ENCODE peak calls at places on chromosomes 12 and 14, in eight cellular contexts. One of them, this sample, is unnamed.

GRCh38 chr14:28381656-28382055 is 384.9 kb upstream of the FOXG1 start:
- DNase-seq in stimulated activated CD4-positive, alpha-beta T cell treated with anti-CD3 and anti-CD28 coated beads, Interleukin-1b, Interleukin-23, amount 100 ng/mL, for 1 hour: no peak
- DNase-seq in GM13977: no peak
- DNase-seq in activated T-cell treated with anti-CD3 and anti-CD28 coated beads for 48 hours: no peak
- DNase-seq in T-helper 2 cell treated with Interferon-gamma antibody and Interleukin-4, amounts not matched to agents 5 μg/mL and 100 μg/mL, for 36 hours: no peak
- DNase-seq in activated naive CD8-positive, alpha-beta T cell treated with anti-CD3 and anti-CD28 coated beads for 36 hours: no peak
- DNase-seq in HTR-8/SVneo: no peak
- DNase-seq in H7: no peak
- DNase-seq in this sample: no peak

GRCh38 chr12:125092872-125093680 is 27.8 kb downstream of the AACS start:
- DNase-seq in H7: peak
- DNase-seq in HTR-8/SVneo: no peak
- DNase-seq in GM13977: no peak
- DNase-seq in stimulated activated CD4-positive, alpha-beta T cell treated with anti-CD3 and anti-CD28 coated beads, Interleukin-1b, Interleukin-23, amount 100 ng/mL, for 1 hour: no peak
- DNase-seq in activated T-cell treated with anti-CD3 and anti-CD28 coated beads for 48 hours: no peak
- DNase-seq in activated naive CD8-positive, alpha-beta T cell treated with anti-CD3 and anti-CD28 coated beads for 36 hours: no peak
- DNase-seq in T-helper 2 cell treated with Interferon-gamma antibody and Interleukin-4, amounts not matched to agents 5 μg/mL and 100 μg/mL, for 36 hours: no peak
- DNase-seq in this sample: no peak

GRCh38 chr12:65300679-65301349 is 22.3 kb downstream of the MSRB3 start:
- DNase-seq in activated naive CD8-positive, alpha-beta T cell treated with anti-CD3 and anti-CD28 coated beads for 36 hours: no peak
- DNase-seq in HTR-8/SVneo: no peak
- DNase-seq in stimulated activated CD4-positive, alpha-beta T cell treated with anti-CD3 and anti-CD28 coated beads, Interleukin-1b, Interleukin-23, amount 100 ng/mL, for 1 hour: no peak
- DNase-seq in GM13977: no peak
- DNase-seq in activated T-cell treated with anti-CD3 and anti-CD28 coated beads for 48 hours: no peak
- DNase-seq in T-helper 2 cell treated with Interferon-gamma antibody and Interleukin-4, amounts not matched to agents 5 μg/mL and 100 μg/mL, for 36 hours: no peak
- DNase-seq in H7: no peak
- DNase-seq in this sample: peak

GRCh38 chr12:53652366-53652765 is 23.5 kb downstream of the ATP5MC2 start:
- DNase-seq in activated T-cell treated with anti-CD3 and anti-CD28 coated beads for 48 hours: no peak
- DNase-seq in T-helper 2 cell treated with Interferon-gamma antibody and Interleukin-4, amounts not matched to agents 5 μg/mL and 100 μg/mL, for 36 hours: no peak
- DNase-seq in HTR-8/SVneo: no peak
- DNase-seq in GM13977: no peak
- DNase-seq in activated naive CD8-positive, alpha-beta T cell treated with anti-CD3 and anti-CD28 coated beads for 36 hours: no peak
- DNase-seq in stimulated activated CD4-positive, alpha-beta T cell treated with anti-CD3 and anti-CD28 coated beads, Interleukin-1b, Interleukin-23, amount 100 ng/mL, for 1 hour: no peak
- DNase-seq in H7: no peak
- DNase-seq in this sample: no peak

GRCh38 chr14:92726135-92726932 is 22.1 kb downstream of the LGMN start:
- DNase-seq in GM13977: no peak
- DNase-seq in HTR-8/SVneo: peak
- DNase-seq in T-helper 2 cell treated with Interferon-gamma antibody and Interleukin-4, amounts not matched to agents 5 μg/mL and 100 μg/mL, for 36 hours: no peak
- DNase-seq in stimulated activated CD4-positive, alpha-beta T cell treated with anti-CD3 and anti-CD28 coated beads, Interleukin-1b, Interleukin-23, amount 100 ng/mL, for 1 hour: no peak
- DNase-seq in activated naive CD8-positive, alpha-beta T cell treated with anti-CD3 and anti-CD28 coated beads for 36 hours: no peak
- DNase-seq in activated T-cell treated with anti-CD3 and anti-CD28 coated beads for 48 hours: no peak
- DNase-seq in H7: no peak
- DNase-seq in this sample: peak

GRCh38 chr12:69534389-69534822 is 50.9 kb upstream of the CCT2 start:
- DNase-seq in activated T-cell treated with anti-CD3 and anti-CD28 coated beads for 48 hours: peak
- DNase-seq in activated naive CD8-positive, alpha-beta T cell treated with anti-CD3 and anti-CD28 coated beads for 36 hours: peak
- DNase-seq in HTR-8/SVneo: peak
- DNase-seq in H7: peak
- DNase-seq in GM13977: peak
- DNase-seq in T-helper 2 cell treated with Interferon-gamma antibody and Interleukin-4, amounts not matched to agents 5 μg/mL and 100 μg/mL, for 36 hours: peak
- DNase-seq in stimulated activated CD4-positive, alpha-beta T cell treated with anti-CD3 and anti-CD28 coated beads, Interleukin-1b, Interleukin-23, amount 100 ng/mL, for 1 hour: no peak
- DNase-seq in this sample: peak

GRCh38 chr12:46617167-46617566 is 208.6 kb downstream of the SLC38A4 start:
- DNase-seq in activated T-cell treated with anti-CD3 and anti-CD28 coated beads for 48 hours: no peak
- DNase-seq in HTR-8/SVneo: no peak
- DNase-seq in stimulated activated CD4-positive, alpha-beta T cell treated with anti-CD3 and anti-CD28 coated beads, Interleukin-1b, Interleukin-23, amount 100 ng/mL, for 1 hour: no peak
- DNase-seq in H7: no peak
- DNase-seq in GM13977: no peak
- DNase-seq in T-helper 2 cell treated with Interferon-gamma antibody and Interleukin-4, amounts not matched to agents 5 μg/mL and 100 μg/mL, for 36 hours: no peak
- DNase-seq in activated naive CD8-positive, alpha-beta T cell treated with anti-CD3 and anti-CD28 coated beads for 36 hours: no peak
- DNase-seq in this sample: no peak

GRCh38 chr12:81639196-81639595 is 120.0 kb downstream of the PPFIA2 start:
- DNase-seq in H7: no peak
- DNase-seq in GM13977: no peak
- DNase-seq in T-helper 2 cell treated with Interferon-gamma antibody and Interleukin-4, amounts not matched to agents 5 μg/mL and 100 μg/mL, for 36 hours: no peak
- DNase-seq in stimulated activated CD4-positive, alpha-beta T cell treated with anti-CD3 and anti-CD28 coated beads, Interleukin-1b, Interleukin-23, amount 100 ng/mL, for 1 hour: no peak
- DNase-seq in activated naive CD8-positive, alpha-beta T cell treated with anti-CD3 and anti-CD28 coated beads for 36 hours: no peak
- DNase-seq in activated T-cell treated with anti-CD3 and anti-CD28 coated beads for 48 hours: no peak
- DNase-seq in HTR-8/SVneo: no peak
- DNase-seq in this sample: no peak

GRCh38 chr12:28603801-28604200 is 413.5 kb downstream of the CCDC91 start:
- DNase-seq in stimulated activated CD4-positive, alpha-beta T cell treated with anti-CD3 and anti-CD28 coated beads, Interleukin-1b, Interleukin-23, amount 100 ng/mL, for 1 hour: no peak
- DNase-seq in activated T-cell treated with anti-CD3 and anti-CD28 coated beads for 48 hours: no peak
- DNase-seq in GM13977: no peak
- DNase-seq in H7: no peak
- DNase-seq in HTR-8/SVneo: no peak
- DNase-seq in T-helper 2 cell treated with Interferon-gamma antibody and Interleukin-4, amounts not matched to agents 5 μg/mL and 100 μg/mL, for 36 hours: no peak
- DNase-seq in activated naive CD8-positive, alpha-beta T cell treated with anti-CD3 and anti-CD28 coated beads for 36 hours: no peak
- DNase-seq in this sample: no peak

GRCh38 chr14:102949801-102950451 is 27.5 kb downstream of the AMN start:
- DNase-seq in stimulated activated CD4-positive, alpha-beta T cell treated with anti-CD3 and anti-CD28 coated beads, Interleukin-1b, Interleukin-23, amount 100 ng/mL, for 1 hour: no peak
- DNase-seq in T-helper 2 cell treated with Interferon-gamma antibody and Interleukin-4, amounts not matched to agents 5 μg/mL and 100 μg/mL, for 36 hours: no peak
- DNase-seq in activated naive CD8-positive, alpha-beta T cell treated with anti-CD3 and anti-CD28 coated beads for 36 hours: no peak
- DNase-seq in HTR-8/SVneo: no peak
- DNase-seq in activated T-cell treated with anti-CD3 and anti-CD28 coated beads for 48 hours: no peak
- DNase-seq in H7: no peak
- DNase-seq in GM13977: no peak
- DNase-seq in this sample: no peak

GRCh38 chr12:30927210-30927576 is 645 bp downstream of the TSPAN11 start:
- DNase-seq in HTR-8/SVneo: no peak
- DNase-seq in activated naive CD8-positive, alpha-beta T cell treated with anti-CD3 and anti-CD28 coated beads for 36 hours: no peak
- DNase-seq in GM13977: no peak
- DNase-seq in T-helper 2 cell treated with Interferon-gamma antibody and Interleukin-4, amounts not matched to agents 5 μg/mL and 100 μg/mL, for 36 hours: no peak
- DNase-seq in H7: no peak
- DNase-seq in stimulated activated CD4-positive, alpha-beta T cell treated with anti-CD3 and anti-CD28 coated beads, Interleukin-1b, Interleukin-23, amount 100 ng/mL, for 1 hour: no peak
- DNase-seq in activated T-cell treated with anti-CD3 and anti-CD28 coated beads for 48 hours: no peak
- DNase-seq in this sample: no peak

GRCh38 chr12:98916106-98916505 is 271.0 kb downstream of the APAF1 start:
- DNase-seq in T-helper 2 cell treated with Interferon-gamma antibody and Interleukin-4, amounts not matched to agents 5 μg/mL and 100 μg/mL, for 36 hours: no peak
- DNase-seq in activated naive CD8-positive, alpha-beta T cell treated with anti-CD3 and anti-CD28 coated beads for 36 hours: no peak
- DNase-seq in H7: no peak
- DNase-seq in activated T-cell treated with anti-CD3 and anti-CD28 coated beads for 48 hours: no peak
- DNase-seq in stimulated activated CD4-positive, alpha-beta T cell treated with anti-CD3 and anti-CD28 coated beads, Interleukin-1b, Interleukin-23, amount 100 ng/mL, for 1 hour: no peak
- DNase-seq in HTR-8/SVneo: no peak
- DNase-seq in GM13977: no peak
- DNase-seq in this sample: no peak

GRCh38 chr12:111067498-111067897 is 147.1 kb upstream of the MYL2 start:
- DNase-seq in activated naive CD8-positive, alpha-beta T cell treated with anti-CD3 and anti-CD28 coated beads for 36 hours: no peak
- DNase-seq in GM13977: no peak
- DNase-seq in activated T-cell treated with anti-CD3 and anti-CD28 coated beads for 48 hours: no peak
- DNase-seq in stimulated activated CD4-positive, alpha-beta T cell treated with anti-CD3 and anti-CD28 coated beads, Interleukin-1b, Interleukin-23, amount 100 ng/mL, for 1 hour: no peak
- DNase-seq in HTR-8/SVneo: no peak
- DNase-seq in T-helper 2 cell treated with Interferon-gamma antibody and Interleukin-4, amounts not matched to agents 5 μg/mL and 100 μg/mL, for 36 hours: no peak
- DNase-seq in H7: no peak
- DNase-seq in this sample: no peak

This sample was measured in mesendoderm.